ENCODE peak calls at places on chromosomes 11 and 22, in nine cellular contexts. Z is Jurkat, Clone E6-1; A is RPMI8226; U is fibroblast of lung; O is PC-3; B is AG09319; C is NCI-H524; R is activated CD4-positive, alpha-beta memory T cell treated with anti-CD3 and anti-CD28 coated beads for 36 hours; D is foreskin fibroblast. G is an unnamed sample.

GRCh38 chr11:121194731-121195596 is 93.9 kb downstream of the TECTA start:
- DNase-seq in D (peak), O (peak), B (peak), Z (peak), U (peak), A (peak), R (peak), C (peak), G (peak)

GRCh38 chr11:2687223-2687530 is 12.6 kb downstream of the KCNQ1OT1 start:
- DNase-seq in A (no peak), U (no peak), C (no peak), B (no peak), D (no peak), R (no peak), O (no peak), Z (no peak), G (no peak)

GRCh38 chr22:40178417-40179409 is 988 bp downstream of the TNRC6B start:
- DNase-seq in B (no peak), U (peak), Z (peak), D (peak), A (peak), R (peak), C (peak), O (peak), G (peak)

GRCh38 chr11:23263466-23263865 is 403.2 kb upstream of the CCDC179 start:
- DNase-seq in C (no peak), Z (no peak), O (no peak), B (no peak), A (no peak), D (no peak), U (peak), R (no peak), G (no peak)

GRCh38 chr11:64597671-64598101 is 6.7 kb downstream of the SLC22A12 start:
- DNase-seq in A (no peak), R (no peak), D (no peak), C (no peak), Z (no peak), O (no peak), B (no peak), U (no peak), G (no peak)

GRCh38 chr11:31788066-31788465 is 23.1 kb downstream of the PAX6 start:
- DNase-seq in A (no peak), D (no peak), Z (no peak), R (no peak), C (no peak), U (no peak), B (no peak), O (no peak), G (no peak)

GRCh38 chr11:118791015-118791960 is at the start of gene DDX6:
- DNase-seq in D (peak), U (peak), B (peak), O (peak), Z (peak), C (peak), R (peak), A (peak), G (peak)

GRCh38 chr11:9573775-9574555 is 495 bp downstream of the WEE1 start:
- DNase-seq in Z (no peak), B (no peak), A (peak), R (peak), U (no peak), D (peak), O (no peak), C (no peak), G (no peak)